ENCODE peak calls at places on chromosomes 6 and 20, in six cellular contexts. Z is breast epithelium, B is testis, R is LNCaP clone FGC, L is AG10803, X is cardiac fibroblast. W is an unnamed sample.

GRCh38 chr20:22577515-22578220 is 6.7 kb downstream of the FOXA2 start:
- DNase-seq in Z (no peak), B (no peak), R (no peak), L (no peak), X (no peak), W (no peak)

GRCh38 chr6:4608361-4609115 is 167.7 kb upstream of the CDYL start:
- DNase-seq in Z (no peak), B (no peak), R (no peak), L (no peak), X (no peak), W (no peak)

GRCh38 chr6:11033825-11034224 is 10.3 kb downstream of the ELOVL2 start:
- DNase-seq in Z (no peak), B (no peak), R (no peak), L (peak; percentile 79), X (peak; percentile 74), W (peak; percentile 54)

GRCh38 chr6:37099442-37099841 is 70.5 kb upstream of the PIM1 start:
- DNase-seq in Z (no peak), B (no peak), R (no peak), L (no peak), X (peak; percentile 38), W (peak; percentile 86)

GRCh38 chr6:29747688-29748250 is 24.5 kb downstream of the HLA-F start:
- DNase-seq in Z (no peak), B (no peak), R (no peak), L (no peak), X (no peak), W (no peak)

GRCh38 chr20:37823276-37823980 is 79.5 kb upstream of the VSTM2L start:
- DNase-seq in Z (no peak), B (no peak), R (no peak), L (peak; percentile 40), X (peak; percentile 38), W (peak; percentile 55)

GRCh38 chr6:159969921-159970320 is 1.0 kb downstream of the IGF2R start:
- DNase-seq in Z (peak; percentile 68), B (peak; percentile 90), R (peak; percentile 50), L (peak; percentile 73), X (peak; percentile 84), W (peak; percentile 66)

GRCh38 chr6:72589096-72589495 is 32.8 kb upstream of the KCNQ5 start:
- DNase-seq in Z (no peak), B (no peak), R (peak; percentile 52), L (peak; percentile 10), X (peak; percentile 51), W (no peak)

GRCh38 chr6:24539416-24539815 is 44.6 kb downstream of the ALDH5A1 start:
- DNase-seq in Z (no peak), B (no peak), R (no peak), L (no peak), X (no peak), W (no peak)

GRCh38 chr6:46821348-46821992 is 28.3 kb downstream of the MEP1A start:
- DNase-seq in Z (no peak), B (no peak), R (peak; percentile 96), L (no peak), X (no peak), W (peak; percentile 89)

GRCh38 chr6:138226701-138227315 is 8.5 kb upstream of the PBOV1 start:
- DNase-seq in Z (no peak), B (no peak), R (no peak), L (peak; percentile 43), X (no peak), W (no peak)

GRCh38 chr6:105317607-105318533 is 85.0 kb downstream of the PREP start:
- DNase-seq in Z (no peak), B (peak; percentile 28), R (no peak), L (no peak), X (peak; percentile 10), W (peak; percentile 37)

GRCh38 chr6:41757931-41758640 is 10.9 kb upstream of the PGC start:
- DNase-seq in Z (no peak), B (no peak), R (no peak), L (no peak), X (no peak), W (no peak)

GRCh38 chr20:10571313-10571815 is 102.4 kb downstream of the JAG1 start:
- DNase-seq in Z (no peak), B (no peak), R (no peak), L (no peak), X (no peak), W (no peak)

GRCh38 chr6:13908955-13909381 is 15.8 kb upstream of the RNF182 start:
- DNase-seq in Z (no peak), B (peak; percentile 38), R (peak; percentile 64), L (peak; percentile 66), X (peak; percentile 80), W (peak; percentile 77)

DNA sequence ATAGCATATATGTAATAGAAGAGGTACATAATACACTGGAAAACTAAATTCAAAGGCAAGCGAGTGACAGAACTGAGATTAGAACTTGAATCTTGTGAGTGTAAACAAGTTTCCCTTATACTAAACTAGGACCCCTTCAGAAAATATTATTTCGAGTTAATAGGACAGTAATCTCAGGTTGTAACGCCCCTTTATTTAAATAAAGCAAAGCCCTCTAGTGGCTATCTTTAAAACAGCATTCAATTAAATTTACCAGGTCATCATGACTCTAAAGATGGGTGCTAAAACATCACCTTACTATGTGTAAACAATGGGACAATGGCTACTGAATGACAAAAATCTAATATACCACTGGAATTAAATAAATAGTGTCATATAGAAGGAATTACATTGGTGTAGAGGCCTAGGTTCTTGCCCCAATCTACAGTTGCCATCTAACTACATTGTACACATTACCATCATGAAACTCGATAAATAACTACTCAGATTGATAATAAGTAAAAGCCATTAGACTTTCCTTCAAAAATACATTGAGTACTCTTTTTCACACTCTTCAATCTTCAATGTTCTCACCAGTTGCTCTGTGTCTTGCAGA is 255.4 kb upstream of the IRAK1BP1 start:
- DNase-seq in Z (no peak), B (no peak), R (no peak), L (peak; percentile 23), X (peak; percentile 57), W (peak; percentile 42)
- TF ChIP-seq CTCF in Z (no peak), B (no peak), R (peak; percentile 33), L (peak; percentile 63), X (peak; percentile 53), W (peak; percentile 47)

GRCh38 chr6:31144970-31145340 is 6.1 kb upstream of the PSORS1C2 start:
- DNase-seq in Z (no peak), B (no peak), R (no peak), L (no peak), X (no peak), W (no peak)
- H3K4me3 ChIP-seq in Z (no peak overlapping the region), B (no peak overlapping the region), R (no peak overlapping the region), L (no peak overlapping the region), X (no peak overlapping the region), W (no peak overlapping the region)

GRCh38 chr6:43951063-43951755 is 176.0 kb downstream of the MRPL14 start:
- DNase-seq in Z (no peak), B (peak; percentile 46), R (no peak), L (peak; percentile 42), X (peak; percentile 32), W (no peak)
- TF ChIP-seq CTCF in Z (no peak), B (no peak), R (peak; percentile 69), L (peak; percentile 48), X (peak; percentile 46), W (peak; percentile 7)

GRCh38 chr6:7282097-7282906 is 30.7 kb downstream of the SSR1 start:
- DNase-seq in Z (no peak), B (no peak), R (no peak), L (no peak), X (no peak), W (no peak)

GRCh38 chr6:7285416-7285815 is 27.6 kb downstream of the SSR1 start:
- DNase-seq in Z (no peak), B (no peak), R (no peak), L (no peak), X (no peak), W (no peak)

DNA sequence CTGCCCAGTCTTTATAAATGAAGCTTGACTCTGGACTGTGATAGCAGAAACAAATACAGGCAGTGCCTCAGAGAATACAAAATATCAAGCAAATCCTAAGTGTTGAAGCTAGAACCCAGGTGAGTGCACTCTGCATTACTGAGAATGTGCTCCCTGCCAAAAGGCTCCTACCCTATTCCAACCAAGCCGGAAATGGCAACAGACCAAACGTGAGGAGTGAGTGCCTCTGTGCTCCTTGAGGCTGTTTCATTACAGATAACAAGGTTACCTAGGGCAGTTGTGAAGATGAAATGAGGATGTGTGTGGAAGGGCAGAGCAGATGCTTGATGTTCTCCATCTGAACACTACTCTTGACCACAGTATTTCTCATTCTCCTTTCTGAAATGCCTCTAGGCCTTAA is 29.3 kb downstream of the SSR1 start:
- DNase-seq in Z (no peak), B (no peak), R (no peak), L (no peak), X (no peak), W (no peak)
- H3K4me3 ChIP-seq in Z (no peak overlapping the region), B (no peak overlapping the region), R (no peak overlapping the region), L (no peak overlapping the region), X (no peak overlapping the region), W (no peak overlapping the region)

GRCh38 chr6:53510751-53511150 is 34.1 kb downstream of the GCLC start:
- DNase-seq in Z (no peak), B (no peak), R (no peak), L (no peak), X (no peak), W (no peak)

GRCh38 chr6:53514677-53515076 is 30.2 kb downstream of the GCLC start:
- DNase-seq in Z (no peak), B (no peak), R (no peak), L (no peak), X (no peak), W (no peak)

GRCh38 chr6:53513056-53513455 is 31.8 kb downstream of the GCLC start:
- DNase-seq in Z (no peak), B (no peak), R (no peak), L (no peak), X (no peak), W (no peak)

GRCh38 chr6:53512631-53513030 is 32.3 kb downstream of the GCLC start:
- DNase-seq in Z (no peak), B (no peak), R (no peak), L (no peak), X (no peak), W (no peak)

GRCh38 chr6:53513519-53513966 is 31.4 kb downstream of the GCLC start:
- DNase-seq in Z (no peak), B (no peak), R (peak; percentile 54), L (no peak), X (no peak), W (no peak)
- TF ChIP-seq CTCF in Z (no peak), B (no peak), R (peak; percentile 56), L (no peak), X (no peak), W (no peak)

DNA sequence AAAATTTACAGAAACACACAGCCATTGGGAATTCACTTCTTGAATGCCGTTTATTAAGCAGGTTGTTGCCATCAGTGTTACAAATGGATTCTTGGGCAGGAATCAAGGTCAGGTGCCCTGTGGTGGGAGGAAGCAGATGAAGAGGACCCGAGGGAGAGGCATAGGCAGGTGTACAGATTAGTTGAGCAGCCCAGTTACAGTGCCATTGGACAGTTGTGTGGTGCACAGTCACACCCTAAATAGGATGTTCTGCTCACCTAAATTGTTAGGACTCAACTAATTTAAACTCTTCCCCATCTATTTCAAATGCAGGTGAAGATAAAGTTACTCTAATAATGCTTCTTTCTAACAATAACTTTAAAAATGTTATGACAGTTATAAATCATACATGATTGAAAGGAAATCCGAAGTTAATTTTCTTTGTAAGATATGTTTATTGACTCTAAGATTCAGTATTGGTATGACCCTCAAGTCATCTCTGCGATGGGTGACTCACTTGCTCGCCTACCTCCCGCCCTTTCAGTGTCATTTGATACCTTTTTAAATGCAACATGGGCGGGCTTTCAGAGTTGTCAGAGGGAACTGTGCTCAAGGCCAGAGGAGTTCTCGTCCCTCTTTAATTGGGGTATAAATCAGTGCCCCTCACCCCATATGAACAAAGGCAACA is 35.0 kb downstream of the DSE start:
- DNase-seq in Z (no peak), B (no peak), R (no peak), L (peak; percentile 31), X (peak; percentile 52), W (peak; percentile 73)
- H3K4me3 ChIP-seq in Z (no peak overlapping the region), B (no peak overlapping the region), R (no peak overlapping the region), L (peak overlapping the region; percentile 18), X (no peak overlapping the region), W (no peak overlapping the region)